ENCODE peak calls at places on chromosomes 16 and 17, in nine cellular contexts. One of them, this sample, is unnamed.

GRCh38 chr17:67053438-67054000 is 9.2 kb downstream of the CACNG1 start:
- DNase-seq in fibroblast of lung: no peak
- DNase-seq in kidney epithelial cell: no peak
- DNase-seq in osteocyte: peak
- DNase-seq in HepG2: no peak
- DNase-seq in bronchial epithelial cell: no peak
- DNase-seq in AG04450: no peak
- DNase-seq in breast epithelium: peak
- DNase-seq in coronary artery: peak
- DNase-seq in this sample: peak

GRCh38 chr16:85515830-85516397 is 97.2 kb upstream of the GSE1 start:
- DNase-seq in breast epithelium: no peak
- DNase-seq in fibroblast of lung: no peak
- DNase-seq in HepG2: peak
- DNase-seq in osteocyte: no peak
- DNase-seq in kidney epithelial cell: no peak
- DNase-seq in AG04450: no peak
- DNase-seq in bronchial epithelial cell: no peak
- DNase-seq in coronary artery: no peak
- DNase-seq in this sample: no peak

GRCh38 chr17:55576237-55576998 is 65.2 kb upstream of the SMIM36 start:
- DNase-seq in coronary artery: no peak
- DNase-seq in kidney epithelial cell: peak
- DNase-seq in AG04450: peak
- DNase-seq in HepG2: peak
- DNase-seq in bronchial epithelial cell: peak
- DNase-seq in osteocyte: no peak
- DNase-seq in fibroblast of lung: peak
- DNase-seq in breast epithelium: no peak
- DNase-seq in this sample: no peak

GRCh38 chr16:14489460-14489859 is 140.6 kb downstream of the PARN start:
- DNase-seq in fibroblast of lung: no peak
- DNase-seq in breast epithelium: no peak
- DNase-seq in coronary artery: no peak
- DNase-seq in osteocyte: no peak
- DNase-seq in bronchial epithelial cell: no peak
- DNase-seq in AG04450: no peak
- DNase-seq in kidney epithelial cell: peak
- DNase-seq in HepG2: peak
- DNase-seq in this sample: no peak

GRCh38 chr16:30016555-30017276 is 5.9 kb upstream of the DOC2A start:
- DNase-seq in fibroblast of lung: no peak
- DNase-seq in kidney epithelial cell: no peak
- DNase-seq in breast epithelium: no peak
- DNase-seq in AG04450: no peak
- DNase-seq in HepG2: peak
- DNase-seq in coronary artery: no peak
- DNase-seq in bronchial epithelial cell: no peak
- DNase-seq in osteocyte: no peak
- DNase-seq in this sample: no peak

GRCh38 chr17:77634710-77635109 is 323.8 kb upstream of the TNRC6C start:
- DNase-seq in osteocyte: no peak
- DNase-seq in breast epithelium: no peak
- DNase-seq in fibroblast of lung: no peak
- DNase-seq in bronchial epithelial cell: no peak
- DNase-seq in coronary artery: no peak
- DNase-seq in kidney epithelial cell: no peak
- DNase-seq in HepG2: no peak
- DNase-seq in AG04450: no peak
- DNase-seq in this sample: no peak

GRCh38 chr16:20865420-20866126 is 34.6 kb downstream of the DCUN1D3 start:
- DNase-seq in coronary artery: no peak
- DNase-seq in breast epithelium: no peak
- DNase-seq in HepG2: no peak
- DNase-seq in bronchial epithelial cell: peak
- DNase-seq in osteocyte: no peak
- DNase-seq in fibroblast of lung: peak
- DNase-seq in AG04450: no peak
- DNase-seq in kidney epithelial cell: no peak
- DNase-seq in this sample: no peak

GRCh38 chr17:29769225-29769624 is 146.5 kb upstream of the CORO6 start:
- DNase-seq in HepG2: no peak
- DNase-seq in breast epithelium: no peak
- DNase-seq in bronchial epithelial cell: no peak
- DNase-seq in fibroblast of lung: no peak
- DNase-seq in osteocyte: no peak
- DNase-seq in kidney epithelial cell: no peak
- DNase-seq in AG04450: no peak
- DNase-seq in coronary artery: no peak
- DNase-seq in this sample: no peak

GRCh38 chr17:80942360-80943345 is 49.0 kb upstream of the CHMP6 start:
- DNase-seq in breast epithelium: peak
- DNase-seq in osteocyte: no peak
- DNase-seq in HepG2: no peak
- DNase-seq in kidney epithelial cell: no peak
- DNase-seq in fibroblast of lung: peak
- DNase-seq in coronary artery: peak
- DNase-seq in bronchial epithelial cell: peak
- DNase-seq in AG04450: peak
- DNase-seq in this sample: no peak

GRCh38 chr17:35404360-35404759 is 27.9 kb downstream of the SLFN12 start:
- DNase-seq in fibroblast of lung: no peak
- DNase-seq in kidney epithelial cell: no peak
- DNase-seq in HepG2: peak
- DNase-seq in osteocyte: no peak
- DNase-seq in breast epithelium: no peak
- DNase-seq in AG04450: no peak
- DNase-seq in bronchial epithelial cell: peak
- DNase-seq in coronary artery: no peak
- DNase-seq in this sample: no peak

GRCh38 chr17:41211845-41212466 is 14.5 kb upstream of the KRTAP9-2 start:
- DNase-seq in breast epithelium: no peak
- DNase-seq in coronary artery: no peak
- DNase-seq in bronchial epithelial cell: peak
- DNase-seq in fibroblast of lung: peak
- DNase-seq in HepG2: no peak
- DNase-seq in osteocyte: no peak
- DNase-seq in AG04450: peak
- DNase-seq in kidney epithelial cell: peak
- DNase-seq in this sample: no peak

GRCh38 chr16:23195415-23195978 is 13.0 kb downstream of the SCNN1G start:
- DNase-seq in osteocyte: no peak
- DNase-seq in HepG2: no peak
- DNase-seq in coronary artery: no peak
- DNase-seq in AG04450: no peak
- DNase-seq in fibroblast of lung: no peak
- DNase-seq in kidney epithelial cell: no peak
- DNase-seq in breast epithelium: no peak
- DNase-seq in bronchial epithelial cell: no peak
- DNase-seq in this sample: no peak

GRCh38 chr16:10266809-10267208 is 84.6 kb upstream of the GRIN2A start:
- DNase-seq in AG04450: no peak
- DNase-seq in osteocyte: no peak
- DNase-seq in HepG2: no peak
- DNase-seq in coronary artery: no peak
- DNase-seq in fibroblast of lung: no peak
- DNase-seq in breast epithelium: no peak
- DNase-seq in kidney epithelial cell: no peak
- DNase-seq in bronchial epithelial cell: no peak
- DNase-seq in this sample: no peak

GRCh38 chr17:62611767-62612166 is 15.7 kb upstream of the MRC2 start:
- DNase-seq in bronchial epithelial cell: no peak
- DNase-seq in breast epithelium: no peak
- DNase-seq in fibroblast of lung: no peak
- DNase-seq in osteocyte: no peak
- DNase-seq in HepG2: no peak
- DNase-seq in kidney epithelial cell: no peak
- DNase-seq in coronary artery: no peak
- DNase-seq in AG04450: no peak
- DNase-seq in this sample: no peak

GRCh38 chr17:59469786-59470485 is 95.5 kb upstream of the DHX40 start:
- DNase-seq in bronchial epithelial cell: no peak
- DNase-seq in osteocyte: no peak
- DNase-seq in HepG2: peak
- DNase-seq in breast epithelium: no peak
- DNase-seq in fibroblast of lung: no peak
- DNase-seq in AG04450: no peak
- DNase-seq in coronary artery: no peak
- DNase-seq in kidney epithelial cell: no peak
- DNase-seq in this sample: no peak

GRCh38 chr17:8887834-8888703 is 20.6 kb upstream of the PIK3R6 start:
- DNase-seq in AG04450: no peak
- DNase-seq in HepG2: peak
- DNase-seq in fibroblast of lung: peak
- DNase-seq in bronchial epithelial cell: no peak
- DNase-seq in breast epithelium: no peak
- DNase-seq in kidney epithelial cell: no peak
- DNase-seq in coronary artery: no peak
- DNase-seq in osteocyte: no peak
- DNase-seq in this sample: no peak
- TF ChIP-seq CTCF in AG04450: peak
- TF ChIP-seq CTCF in HepG2: peak
- TF ChIP-seq CTCF in fibroblast of lung: peak
- TF ChIP-seq CTCF in bronchial epithelial cell: peak
- TF ChIP-seq CTCF in breast epithelium: no peak
- TF ChIP-seq CTCF in kidney epithelial cell: no peak
- TF ChIP-seq CTCF in coronary artery: no peak
- TF ChIP-seq CTCF in osteocyte: peak
- TF ChIP-seq CTCF in this sample: no peak

GRCh38 chr17:8707591-8708453 is 36.8 kb downstream of the CCDC42 start:
- DNase-seq in kidney epithelial cell: no peak
- DNase-seq in bronchial epithelial cell: no peak
- DNase-seq in osteocyte: no peak
- DNase-seq in coronary artery: peak
- DNase-seq in breast epithelium: no peak
- DNase-seq in HepG2: peak
- DNase-seq in fibroblast of lung: no peak
- DNase-seq in AG04450: no peak
- DNase-seq in this sample: no peak

GRCh38 chr17:8706431-8706830 is 38.2 kb downstream of the CCDC42 start:
- DNase-seq in fibroblast of lung: no peak
- DNase-seq in osteocyte: no peak
- DNase-seq in kidney epithelial cell: no peak
- DNase-seq in bronchial epithelial cell: peak
- DNase-seq in HepG2: no peak
- DNase-seq in coronary artery: peak
- DNase-seq in breast epithelium: no peak
- DNase-seq in AG04450: no peak
- DNase-seq in this sample: no peak

GRCh38 chr17:8705427-8705826 is 39.2 kb downstream of the CCDC42 start:
- DNase-seq in HepG2: no peak
- DNase-seq in bronchial epithelial cell: no peak
- DNase-seq in kidney epithelial cell: no peak
- DNase-seq in coronary artery: no peak
- DNase-seq in osteocyte: no peak
- DNase-seq in AG04450: no peak
- DNase-seq in fibroblast of lung: no peak
- DNase-seq in breast epithelium: no peak
- DNase-seq in this sample: no peak

GRCh38 chr17:8709006-8709405 is 35.6 kb downstream of the CCDC42 start:
- DNase-seq in breast epithelium: no peak
- DNase-seq in AG04450: no peak
- DNase-seq in HepG2: no peak
- DNase-seq in osteocyte: no peak
- DNase-seq in fibroblast of lung: no peak
- DNase-seq in bronchial epithelial cell: no peak
- DNase-seq in coronary artery: peak
- DNase-seq in kidney epithelial cell: no peak
- DNase-seq in this sample: no peak

GRCh38 chr17:8707232-8707590 is 37.4 kb downstream of the CCDC42 start:
- DNase-seq in coronary artery: no peak
- DNase-seq in osteocyte: no peak
- DNase-seq in fibroblast of lung: no peak
- DNase-seq in HepG2: no peak
- DNase-seq in kidney epithelial cell: no peak
- DNase-seq in AG04450: no peak
- DNase-seq in bronchial epithelial cell: no peak
- DNase-seq in breast epithelium: no peak
- DNase-seq in this sample: no peak
- TF ChIP-seq CTCF in coronary artery: no peak
- TF ChIP-seq CTCF in osteocyte: no peak
- TF ChIP-seq CTCF in fibroblast of lung: no peak
- TF ChIP-seq CTCF in HepG2: no peak
- TF ChIP-seq CTCF in kidney epithelial cell: no peak
- TF ChIP-seq CTCF in AG04450: no peak
- TF ChIP-seq CTCF in bronchial epithelial cell: no peak
- TF ChIP-seq CTCF in breast epithelium: no peak
- TF ChIP-seq CTCF in this sample: no peak

DNA sequence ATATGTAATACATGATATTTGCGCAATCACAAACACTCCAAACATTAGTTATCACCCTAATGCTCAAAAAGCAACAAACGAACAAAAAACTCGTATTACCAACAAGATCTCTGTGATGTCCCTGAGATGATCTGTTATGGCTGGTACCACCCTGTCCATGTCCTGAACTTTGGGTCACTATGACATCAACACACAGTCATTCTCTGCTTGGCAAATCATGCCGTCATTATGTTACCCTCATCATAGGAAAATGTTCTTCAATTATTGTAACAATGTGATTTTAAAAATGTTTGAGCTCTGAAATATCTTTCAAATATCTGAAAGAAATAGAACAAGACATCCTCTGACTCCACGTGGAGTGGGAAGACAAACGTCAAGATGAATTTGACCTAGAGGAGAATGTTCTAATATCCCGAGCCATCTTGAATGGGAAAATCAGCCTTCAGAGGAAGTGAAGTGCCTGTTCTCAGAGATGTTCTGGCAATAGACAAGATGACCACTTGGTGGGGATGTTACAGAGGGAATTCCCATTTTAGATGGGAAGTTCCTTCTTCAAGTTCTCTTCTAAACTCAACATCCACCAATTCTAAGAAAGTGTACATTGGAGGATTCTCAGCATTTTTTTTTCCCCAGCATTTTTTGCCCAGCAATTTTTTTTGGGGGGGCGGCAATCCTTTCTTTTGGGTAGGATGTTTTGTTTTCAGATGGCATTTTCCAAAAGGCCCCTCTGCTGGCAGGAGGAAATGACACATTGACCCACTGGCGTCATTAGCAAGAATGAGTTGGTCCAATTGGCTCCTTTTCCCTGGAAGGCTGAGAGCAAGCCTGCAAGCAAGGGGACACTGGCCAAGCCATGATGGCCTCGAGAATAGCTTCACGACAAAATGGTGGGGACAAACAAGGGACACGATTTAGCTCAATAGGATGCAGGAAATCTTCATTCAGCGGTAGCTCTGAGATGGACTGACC is 3.7 kb upstream of the HSD17B2 start:
- DNase-seq in bronchial epithelial cell: peak
- DNase-seq in AG04450: peak
- DNase-seq in osteocyte: no peak
- DNase-seq in HepG2: peak
- DNase-seq in fibroblast of lung: peak
- DNase-seq in breast epithelium: no peak
- DNase-seq in kidney epithelial cell: no peak
- DNase-seq in coronary artery: no peak
- DNase-seq in this sample: no peak
- TF ChIP-seq CTCF in bronchial epithelial cell: peak
- TF ChIP-seq CTCF in AG04450: peak
- TF ChIP-seq CTCF in osteocyte: peak
- TF ChIP-seq CTCF in HepG2: peak
- TF ChIP-seq CTCF in fibroblast of lung: peak
- TF ChIP-seq CTCF in breast epithelium: peak
- TF ChIP-seq CTCF in kidney epithelial cell: peak
- TF ChIP-seq CTCF in coronary artery: no peak
- TF ChIP-seq CTCF in this sample: no peak

GRCh38 chr17:17439971-17440843 is 36.6 kb upstream of the MED9 start:
- DNase-seq in fibroblast of lung: peak
- DNase-seq in kidney epithelial cell: no peak
- DNase-seq in HepG2: peak
- DNase-seq in osteocyte: no peak
- DNase-seq in breast epithelium: peak
- DNase-seq in coronary artery: no peak
- DNase-seq in AG04450: no peak
- DNase-seq in bronchial epithelial cell: peak
- DNase-seq in this sample: no peak
- TF ChIP-seq CTCF in fibroblast of lung: peak
- TF ChIP-seq CTCF in kidney epithelial cell: peak
- TF ChIP-seq CTCF in HepG2: peak
- TF ChIP-seq CTCF in osteocyte: peak
- TF ChIP-seq CTCF in breast epithelium: peak
- TF ChIP-seq CTCF in coronary artery: peak
- TF ChIP-seq CTCF in AG04450: peak
- TF ChIP-seq CTCF in bronchial epithelial cell: peak
- TF ChIP-seq CTCF in this sample: peak

This sample was measured in mesothelial cell of epicardium.